ENCODE peak calls at places on chromosomes 2 and 18, in five cellular contexts. E is stimulated activated CD8-positive, alpha-beta memory T cell treated with anti-CD3 and anti-CD28 coated beads, Interleukin-15, amount 100 ng/mL, for 1 hour; I is activated T-cell treated with anti-CD3 and anti-CD28 coated beads, Interleukin-2, amount 50 U/mL, for 48 hours; Z is NCI-H1048; X is NCI-H1105. Y is an unnamed sample.

GRCh38 chr2:39519886-39520285 is 82.8 kb upstream of the MAP4K3 start:
- DNase-seq in Z (no peak), E (no peak), X (no peak), I (no peak), Y (no peak)

GRCh38 chr2:177535968-177536514 is 143.5 kb downstream of the AGPS start:
- DNase-seq in Z (no peak), E (no peak), I (no peak), X (no peak), Y (peak)

GRCh38 chr2:168559187-168559586 is 103.1 kb downstream of the CERS6 start:
- DNase-seq in X (no peak), Z (no peak), E (no peak), I (no peak), Y (no peak)

GRCh38 chr18:39453882-39454281 is 1888.3 kb upstream of the CELF4 start:
- DNase-seq in X (no peak), E (no peak), I (no peak), Z (no peak), Y (peak)

GRCh38 chr2:171411791-171412483 is 21.9 kb downstream of the METTL8 start:
- DNase-seq in I (no peak), E (no peak), Z (no peak), X (no peak), Y (no peak)

GRCh38 chr2:128306931-128307460 is 11.7 kb downstream of the HS6ST1 start:
- DNase-seq in X (no peak), Z (no peak), I (no peak), E (no peak), Y (peak)

GRCh38 chr2:213105212-213105611 is 46.2 kb downstream of the IKZF2 start:
- DNase-seq in Z (no peak), E (no peak), I (no peak), X (no peak), Y (no peak)

GRCh38 chr2:150165988-150166965 is 321.2 kb downstream of the RND3 start:
- DNase-seq in X (peak), I (no peak), Z (no peak), E (no peak), Y (no peak)

GRCh38 chr2:150485871-150486538 is 1.5 kb downstream of the RND3 start:
- DNase-seq in Z (peak), I (peak), E (no peak), X (peak), Y (peak)

GRCh38 chr2:63661076-63661475 is 72.3 kb downstream of the MDH1 start:
- DNase-seq in Z (no peak), I (no peak), X (no peak), E (no peak), Y (no peak)

GRCh38 chr2:219603784-219604183 is 6.1 kb downstream of the STK11IP start:
- DNase-seq in I (no peak), X (no peak), Z (no peak), E (no peak), Y (no peak)

GRCh38 chr2:186256540-186256939 is 229.5 kb upstream of the ZC3H15 start:
- DNase-seq in Z (no peak), E (no peak), X (peak), I (no peak), Y (peak)

GRCh38 chr18:75162467-75162866 is 46.5 kb downstream of the PTGR3 start:
- DNase-seq in I (no peak), X (no peak), Z (no peak), E (no peak), Y (no peak)

GRCh38 chr2:129764376-129765325 is 214.8 kb upstream of the RAB6C start:
- DNase-seq in X (no peak), Z (no peak), E (no peak), I (no peak), Y (no peak)

GRCh38 chr2:138516030-138516704 is 14.6 kb downstream of the SPOPL start:
- DNase-seq in E (no peak), I (no peak), X (no peak), Z (no peak), Y (no peak)

GRCh38 chr2:230417436-230417835 is 1.4 kb downstream of the SP100 start:
- DNase-seq in I (no peak), X (no peak), Z (no peak), E (no peak), Y (no peak)

GRCh38 chr18:500556-501405 is at the start of gene COLEC12:
- DNase-seq in I (no peak), Z (no peak), E (no peak), X (no peak), Y (no peak)

GRCh38 chr2:218755567-218756404 is 26.2 kb upstream of the CYP27A1 start:
- DNase-seq in E (no peak), X (no peak), I (no peak), Z (no peak), Y (no peak)

GRCh38 chr2:219650426-219651248 is 23.2 kb downstream of the SLC4A3 start:
- DNase-seq in Z (no peak), E (no peak), I (no peak), X (no peak), Y (no peak)

GRCh38 chr2:171541202-171541884 is 19.1 kb downstream of the CYBRD1 start:
- DNase-seq in Z (no peak), I (no peak), X (no peak), E (no peak), Y (peak)

GRCh38 chr2:168350380-168350779 is 103.0 kb upstream of the STK39 start:
- DNase-seq in I (no peak), E (no peak), X (peak), Z (no peak), Y (peak)

GRCh38 chr2:233816334-233816733 is 38.0 kb downstream of the HJURP start:
- DNase-seq in E (no peak), Z (no peak), X (peak), I (no peak), Y (no peak)

GRCh38 chr18:66534110-66534509 is 69.8 kb downstream of the CDH19 start:
- DNase-seq in X (no peak), Z (no peak), I (no peak), E (no peak), Y (peak)

GRCh38 chr18:78873916-78874505 is 105.6 kb upstream of the SALL3 start:
- DNase-seq in I (no peak), E (no peak), X (no peak), Z (no peak), Y (no peak)

GRCh38 chr2:109118321-109118720 is 10.7 kb upstream of the SH3RF3 start:
- DNase-seq in X (no peak), Z (no peak), E (no peak), I (no peak), Y (no peak)

GRCh38 chr2:143426296-143426695 is 297.1 kb downstream of the ARHGAP15 start:
- DNase-seq in E (no peak), Z (no peak), X (no peak), I (no peak), Y (no peak)

GRCh38 chr2:41967426-41968181 is 80.2 kb upstream of the PKDCC start:
- DNase-seq in I (no peak), X (no peak), E (no peak), Z (no peak), Y (no peak)

GRCh38 chr2:26477911-26478253 is at the start of gene OTOF:
- DNase-seq in I (no peak), E (no peak), X (no peak), Z (no peak), Y (no peak)

Y was measured in COR-L47.